ENCODE peak calls at places on chromosomes 11 and 22, in eight cellular contexts. One of them, this sample, is unnamed.

GRCh38 chr22:44396727-44397722 is 84.3 kb upstream of the SHISAL1 start:
- DNase-seq in transverse colon: peak; percentile 3
- DNase-seq in stomach: peak; percentile 13
- DNase-seq in SK-N-SH: peak; percentile 24
- DNase-seq in ovary: no peak
- DNase-seq in A549: no peak
- DNase-seq in upper lobe of left lung: no peak
- DNase-seq in GM12878: no peak
- DNase-seq in this sample: no peak

GRCh38 chr11:117410861-117411725 is 83.4 kb downstream of the CEP164 start:
- DNase-seq in transverse colon: no peak
- DNase-seq in stomach: no peak
- DNase-seq in SK-N-SH: peak; percentile 77
- DNase-seq in ovary: no peak
- DNase-seq in A549: no peak
- DNase-seq in upper lobe of left lung: no peak
- DNase-seq in GM12878: no peak
- DNase-seq in this sample: peak; percentile 58

GRCh38 chr11:116822575-116822974 is 529 bp downstream of the APOA4 start:
- DNase-seq in transverse colon: no peak
- DNase-seq in stomach: no peak
- DNase-seq in SK-N-SH: no peak
- DNase-seq in ovary: no peak
- DNase-seq in A549: no peak
- DNase-seq in upper lobe of left lung: no peak
- DNase-seq in GM12878: no peak
- DNase-seq in this sample: no peak

GRCh38 chr11:27995082-27995481 is 112.9 kb downstream of the KIF18A start:
- DNase-seq in transverse colon: no peak
- DNase-seq in stomach: no peak
- DNase-seq in SK-N-SH: no peak
- DNase-seq in ovary: no peak
- DNase-seq in A549: no peak
- DNase-seq in upper lobe of left lung: no peak
- DNase-seq in GM12878: no peak
- DNase-seq in this sample: no peak

GRCh38 chr11:67354314-67355022 is 1.1 kb upstream of the POLD4 start:
- DNase-seq in transverse colon: peak; percentile 90
- DNase-seq in stomach: peak; percentile 68
- DNase-seq in SK-N-SH: no peak
- DNase-seq in ovary: peak; percentile 76
- DNase-seq in A549: peak; percentile 96
- DNase-seq in upper lobe of left lung: no peak
- DNase-seq in GM12878: no peak
- DNase-seq in this sample: peak; percentile 81

GRCh38 chr22:27895600-27895999 is 23.5 kb downstream of the PITPNB start:
- DNase-seq in transverse colon: no peak
- DNase-seq in stomach: no peak
- DNase-seq in SK-N-SH: no peak
- DNase-seq in ovary: no peak
- DNase-seq in A549: no peak
- DNase-seq in upper lobe of left lung: no peak
- DNase-seq in GM12878: peak; percentile 76
- DNase-seq in this sample: no peak

GRCh38 chr22:20063271-20064139 is 16.5 kb upstream of the DGCR8 start:
- DNase-seq in transverse colon: no peak
- DNase-seq in stomach: no peak
- DNase-seq in SK-N-SH: no peak
- DNase-seq in ovary: no peak
- DNase-seq in A549: no peak
- DNase-seq in upper lobe of left lung: no peak
- DNase-seq in GM12878: no peak
- DNase-seq in this sample: peak; percentile 60

GRCh38 chr11:24556693-24557092 is 59.8 kb downstream of the LUZP2 start:
- DNase-seq in transverse colon: no peak
- DNase-seq in stomach: no peak
- DNase-seq in SK-N-SH: no peak
- DNase-seq in ovary: no peak
- DNase-seq in A549: no peak
- DNase-seq in upper lobe of left lung: no peak
- DNase-seq in GM12878: no peak
- DNase-seq in this sample: no peak

GRCh38 chr22:27726726-27727449 is 74.7 kb downstream of the MN1 start:
- DNase-seq in transverse colon: peak; percentile 28
- DNase-seq in stomach: peak; percentile 56
- DNase-seq in SK-N-SH: no peak
- DNase-seq in ovary: peak; percentile 62
- DNase-seq in A549: peak; percentile 52
- DNase-seq in upper lobe of left lung: no peak
- DNase-seq in GM12878: no peak
- DNase-seq in this sample: peak; percentile 75

GRCh38 chr11:74438681-74439080 is 28.7 kb downstream of the KCNE3 start:
- DNase-seq in transverse colon: no peak
- DNase-seq in stomach: no peak
- DNase-seq in SK-N-SH: no peak
- DNase-seq in ovary: no peak
- DNase-seq in A549: no peak
- DNase-seq in upper lobe of left lung: no peak
- DNase-seq in GM12878: no peak
- DNase-seq in this sample: no peak

GRCh38 chr22:40684728-40685127 is 5.4 kb downstream of the MCHR1 start:
- DNase-seq in transverse colon: no peak
- DNase-seq in stomach: no peak
- DNase-seq in SK-N-SH: no peak
- DNase-seq in ovary: no peak
- DNase-seq in A549: no peak
- DNase-seq in upper lobe of left lung: no peak
- DNase-seq in GM12878: no peak
- DNase-seq in this sample: no peak

GRCh38 chr11:80188228-80188627 is 747.4 kb upstream of the TENM4 start:
- DNase-seq in transverse colon: no peak
- DNase-seq in stomach: no peak
- DNase-seq in SK-N-SH: no peak
- DNase-seq in ovary: no peak
- DNase-seq in A549: no peak
- DNase-seq in upper lobe of left lung: no peak
- DNase-seq in GM12878: no peak
- DNase-seq in this sample: no peak
- TF ChIP-seq EP300 in transverse colon: no peak
- TF ChIP-seq EP300 in stomach: no peak
- TF ChIP-seq EP300 in SK-N-SH: no peak
- TF ChIP-seq EP300 in ovary: no peak
- TF ChIP-seq EP300 in A549: no peak
- TF ChIP-seq EP300 in upper lobe of left lung: no peak
- TF ChIP-seq EP300 in GM12878: no peak
- TF ChIP-seq EP300 in this sample: no peak

GRCh38 chr11:103222801-103223200 is 113.6 kb downstream of the DYNC2H1 start:
- DNase-seq in transverse colon: no peak
- DNase-seq in stomach: no peak
- DNase-seq in SK-N-SH: no peak
- DNase-seq in ovary: no peak
- DNase-seq in A549: no peak
- DNase-seq in upper lobe of left lung: no peak
- DNase-seq in GM12878: no peak
- DNase-seq in this sample: no peak
- H3K4me1 ChIP-seq in transverse colon: no peaks in the 10 kb centered on the region
- H3K4me1 ChIP-seq in stomach: no peaks in the 10 kb centered on the region
- H3K4me1 ChIP-seq in SK-N-SH: peaks cover 2% of the 10 kb centered on the region
- H3K4me1 ChIP-seq in ovary: no peaks in the 10 kb centered on the region
- H3K4me1 ChIP-seq in A549: no peaks in the 10 kb centered on the region
- H3K4me1 ChIP-seq in upper lobe of left lung: no peaks in the 10 kb centered on the region
- H3K4me1 ChIP-seq in GM12878: no peaks in the 10 kb centered on the region
- H3K4me1 ChIP-seq in this sample: peaks cover 11% of the 10 kb centered on the region

GRCh38 chr11:133137270-133137669 is 395.0 kb downstream of the OPCML start:
- DNase-seq in transverse colon: no peak
- DNase-seq in stomach: no peak
- DNase-seq in SK-N-SH: no peak
- DNase-seq in ovary: no peak
- DNase-seq in A549: no peak
- DNase-seq in upper lobe of left lung: no peak
- DNase-seq in GM12878: no peak
- DNase-seq in this sample: no peak

GRCh38 chr11:133137939-133138338 is 394.4 kb downstream of the OPCML start:
- DNase-seq in transverse colon: no peak
- DNase-seq in stomach: no peak
- DNase-seq in SK-N-SH: no peak
- DNase-seq in ovary: no peak
- DNase-seq in A549: no peak
- DNase-seq in upper lobe of left lung: no peak
- DNase-seq in GM12878: no peak
- DNase-seq in this sample: no peak

GRCh38 chr11:133136376-133136775 is 395.9 kb downstream of the OPCML start:
- DNase-seq in transverse colon: no peak
- DNase-seq in stomach: no peak
- DNase-seq in SK-N-SH: no peak
- DNase-seq in ovary: no peak
- DNase-seq in A549: no peak
- DNase-seq in upper lobe of left lung: no peak
- DNase-seq in GM12878: no peak
- DNase-seq in this sample: no peak

GRCh38 chr11:133133053-133133452 is 399.2 kb downstream of the OPCML start:
- DNase-seq in transverse colon: no peak
- DNase-seq in stomach: no peak
- DNase-seq in SK-N-SH: no peak
- DNase-seq in ovary: no peak
- DNase-seq in A549: no peak
- DNase-seq in upper lobe of left lung: peak; percentile 8
- DNase-seq in GM12878: no peak
- DNase-seq in this sample: no peak

GRCh38 chr11:133134561-133135173 is 397.6 kb downstream of the OPCML start:
- DNase-seq in transverse colon: peak; percentile 50
- DNase-seq in stomach: peak; percentile 76
- DNase-seq in SK-N-SH: peak; percentile 68
- DNase-seq in ovary: no peak
- DNase-seq in A549: peak; percentile 8
- DNase-seq in upper lobe of left lung: no peak
- DNase-seq in GM12878: peak; percentile 16
- DNase-seq in this sample: peak; percentile 64
- TF ChIP-seq EP300 in transverse colon: no peak
- TF ChIP-seq EP300 in stomach: no peak
- TF ChIP-seq EP300 in SK-N-SH: no peak
- TF ChIP-seq EP300 in ovary: no peak
- TF ChIP-seq EP300 in A549: no peak
- TF ChIP-seq EP300 in upper lobe of left lung: no peak
- TF ChIP-seq EP300 in GM12878: no peak
- TF ChIP-seq EP300 in this sample: no peak

GRCh38 chr11:6298605-6299004 is 21.7 kb downstream of the CAVIN3 start:
- DNase-seq in transverse colon: peak; percentile 29
- DNase-seq in stomach: peak; percentile 82
- DNase-seq in SK-N-SH: peak; percentile 27
- DNase-seq in ovary: no peak
- DNase-seq in A549: peak; percentile 50
- DNase-seq in upper lobe of left lung: peak; percentile 48
- DNase-seq in GM12878: no peak
- DNase-seq in this sample: no peak

GRCh38 chr11:6307879-6308278 is 12.4 kb downstream of the CAVIN3 start:
- DNase-seq in transverse colon: no peak
- DNase-seq in stomach: no peak
- DNase-seq in SK-N-SH: no peak
- DNase-seq in ovary: no peak
- DNase-seq in A549: no peak
- DNase-seq in upper lobe of left lung: no peak
- DNase-seq in GM12878: no peak
- DNase-seq in this sample: no peak

GRCh38 chr11:6300325-6300724 is 20.0 kb downstream of the CAVIN3 start:
- DNase-seq in transverse colon: no peak
- DNase-seq in stomach: no peak
- DNase-seq in SK-N-SH: no peak
- DNase-seq in ovary: no peak
- DNase-seq in A549: no peak
- DNase-seq in upper lobe of left lung: no peak
- DNase-seq in GM12878: no peak
- DNase-seq in this sample: no peak

GRCh38 chr11:6301096-6301495 is 19.2 kb downstream of the CAVIN3 start:
- DNase-seq in transverse colon: no peak
- DNase-seq in stomach: no peak
- DNase-seq in SK-N-SH: no peak
- DNase-seq in ovary: no peak
- DNase-seq in A549: no peak
- DNase-seq in upper lobe of left lung: no peak
- DNase-seq in GM12878: no peak
- DNase-seq in this sample: no peak

GRCh38 chr11:6303657-6304056 is 16.6 kb downstream of the CAVIN3 start:
- DNase-seq in transverse colon: no peak
- DNase-seq in stomach: no peak
- DNase-seq in SK-N-SH: no peak
- DNase-seq in ovary: no peak
- DNase-seq in A549: no peak
- DNase-seq in upper lobe of left lung: no peak
- DNase-seq in GM12878: no peak
- DNase-seq in this sample: no peak
- H3K4me1 ChIP-seq in transverse colon: no peaks in the 10 kb centered on the region
- H3K4me1 ChIP-seq in stomach: no peaks in the 10 kb centered on the region
- H3K4me1 ChIP-seq in SK-N-SH: no peaks in the 10 kb centered on the region
- H3K4me1 ChIP-seq in ovary: no peaks in the 10 kb centered on the region
- H3K4me1 ChIP-seq in A549: no peaks in the 10 kb centered on the region
- H3K4me1 ChIP-seq in upper lobe of left lung: no peaks in the 10 kb centered on the region
- H3K4me1 ChIP-seq in GM12878: no peaks in the 10 kb centered on the region
- H3K4me1 ChIP-seq in this sample: no peaks in the 10 kb centered on the region

GRCh38 chr11:18010977-18011586 is 1.8 kb downstream of the SERGEF start:
- DNase-seq in transverse colon: no peak
- DNase-seq in stomach: no peak
- DNase-seq in SK-N-SH: no peak
- DNase-seq in ovary: no peak
- DNase-seq in A549: no peak
- DNase-seq in upper lobe of left lung: no peak
- DNase-seq in GM12878: no peak
- DNase-seq in this sample: no peak

GRCh38 chr11:18010271-18010670 is 2.6 kb downstream of the SERGEF start:
- DNase-seq in transverse colon: no peak
- DNase-seq in stomach: no peak
- DNase-seq in SK-N-SH: no peak
- DNase-seq in ovary: no peak
- DNase-seq in A549: no peak
- DNase-seq in upper lobe of left lung: no peak
- DNase-seq in GM12878: no peak
- DNase-seq in this sample: no peak

GRCh38 chr11:18012906-18013781 is at the start of gene SERGEF:
- DNase-seq in transverse colon: peak; percentile 98
- DNase-seq in stomach: peak; percentile 97
- DNase-seq in SK-N-SH: peak; percentile 94
- DNase-seq in ovary: peak; percentile 94
- DNase-seq in A549: peak; percentile 73
- DNase-seq in upper lobe of left lung: peak; percentile 99
- DNase-seq in GM12878: peak; percentile 75
- DNase-seq in this sample: peak; percentile 95

GRCh38 chr11:18012314-18012905 is 437 bp downstream of the SERGEF start:
- DNase-seq in transverse colon: peak; percentile 23
- DNase-seq in stomach: peak; percentile 27
- DNase-seq in SK-N-SH: peak; percentile 57
- DNase-seq in ovary: no peak
- DNase-seq in A549: peak; percentile 18
- DNase-seq in upper lobe of left lung: no peak
- DNase-seq in GM12878: no peak
- DNase-seq in this sample: peak; percentile 69

GRCh38 chr11:18011633-18012313 is 1.1 kb downstream of the SERGEF start:
- DNase-seq in transverse colon: no peak
- DNase-seq in stomach: no peak
- DNase-seq in SK-N-SH: peak; percentile 16
- DNase-seq in ovary: no peak
- DNase-seq in A549: no peak
- DNase-seq in upper lobe of left lung: peak; percentile 15
- DNase-seq in GM12878: no peak
- DNase-seq in this sample: no peak
- TF ChIP-seq EP300 in transverse colon: no peak
- TF ChIP-seq EP300 in stomach: no peak
- TF ChIP-seq EP300 in SK-N-SH: no peak
- TF ChIP-seq EP300 in ovary: no peak
- TF ChIP-seq EP300 in A549: no peak
- TF ChIP-seq EP300 in upper lobe of left lung: no peak
- TF ChIP-seq EP300 in GM12878: no peak
- TF ChIP-seq EP300 in this sample: no peak

GRCh38 chr11:103367650-103368049 is 258.4 kb downstream of the DYNC2H1 start:
- DNase-seq in transverse colon: no peak
- DNase-seq in stomach: no peak
- DNase-seq in SK-N-SH: no peak
- DNase-seq in ovary: no peak
- DNase-seq in A549: no peak
- DNase-seq in upper lobe of left lung: no peak
- DNase-seq in GM12878: no peak
- DNase-seq in this sample: no peak
- H3K4me1 ChIP-seq in transverse colon: no peaks in the 10 kb centered on the region
- H3K4me1 ChIP-seq in stomach: no peaks in the 10 kb centered on the region
- H3K4me1 ChIP-seq in SK-N-SH: peaks cover 5% of the 10 kb centered on the region
- H3K4me1 ChIP-seq in ovary: no peaks in the 10 kb centered on the region
- H3K4me1 ChIP-seq in A549: no peaks in the 10 kb centered on the region
- H3K4me1 ChIP-seq in upper lobe of left lung: no peaks in the 10 kb centered on the region
- H3K4me1 ChIP-seq in GM12878: no peaks in the 10 kb centered on the region
- H3K4me1 ChIP-seq in this sample: no peaks in the 10 kb centered on the region

This sample was measured in sigmoid colon.